ENCODE peak calls at places on chromosomes 11 and 22, in six cellular contexts. One of them, this sample, is unnamed.

GRCh38 chr22:26746311-26746710 is 88.9 kb downstream of the MIAT start:
- DNase-seq in SJSA1: no peak
- DNase-seq in ovary: no peak
- DNase-seq in CD4-positive, alpha-beta memory T cell: no peak
- DNase-seq in IMR-90: no peak
- DNase-seq in A549: no peak
- DNase-seq in this sample: no peak

GRCh38 chr11:128666397-128666796 is 27.5 kb upstream of the FLI1 start:
- DNase-seq in SJSA1: no peak
- DNase-seq in ovary: no peak
- DNase-seq in CD4-positive, alpha-beta memory T cell: no peak
- DNase-seq in IMR-90: no peak
- DNase-seq in A549: no peak
- DNase-seq in this sample: no peak

GRCh38 chr22:31676700-31677099 is 14.7 kb upstream of the PISD start:
- DNase-seq in SJSA1: peak; percentile 49
- DNase-seq in ovary: peak; percentile 95
- DNase-seq in CD4-positive, alpha-beta memory T cell: peak; percentile 91
- DNase-seq in IMR-90: peak; percentile 74
- DNase-seq in A549: peak; percentile 90
- DNase-seq in this sample: peak; percentile 84

GRCh38 chr11:9263840-9264380 is 1.2 kb downstream of the DENND5A start:
- DNase-seq in SJSA1: no peak
- DNase-seq in ovary: no peak
- DNase-seq in CD4-positive, alpha-beta memory T cell: peak; percentile 57
- DNase-seq in IMR-90: peak; percentile 30
- DNase-seq in A549: peak; percentile 22
- DNase-seq in this sample: no peak

GRCh38 chr11:113885897-113886296 is 10.5 kb upstream of the USP28 start:
- DNase-seq in SJSA1: no peak
- DNase-seq in ovary: no peak
- DNase-seq in CD4-positive, alpha-beta memory T cell: no peak
- DNase-seq in IMR-90: no peak
- DNase-seq in A549: no peak
- DNase-seq in this sample: no peak

GRCh38 chr11:100695911-100696310 is 8.8 kb downstream of the ARHGAP42 start:
- DNase-seq in SJSA1: no peak
- DNase-seq in ovary: no peak
- DNase-seq in CD4-positive, alpha-beta memory T cell: no peak
- DNase-seq in IMR-90: no peak
- DNase-seq in A549: no peak
- DNase-seq in this sample: no peak

GRCh38 chr11:46278387-46279173 is 1.1 kb downstream of the CREB3L1 start:
- DNase-seq in SJSA1: peak; percentile 81
- DNase-seq in ovary: peak; percentile 63
- DNase-seq in CD4-positive, alpha-beta memory T cell: peak; percentile 19
- DNase-seq in IMR-90: peak; percentile 59
- DNase-seq in A549: no peak
- DNase-seq in this sample: peak; percentile 17

GRCh38 chr22:46047841-46048595 is 71.1 kb upstream of the WNT7B start:
- DNase-seq in SJSA1: no peak
- DNase-seq in ovary: no peak
- DNase-seq in CD4-positive, alpha-beta memory T cell: no peak
- DNase-seq in IMR-90: no peak
- DNase-seq in A549: no peak
- DNase-seq in this sample: no peak

GRCh38 chr11:115623021-115623451 is 118.8 kb upstream of the CADM1 start:
- DNase-seq in SJSA1: peak; percentile 78
- DNase-seq in ovary: peak; percentile 59
- DNase-seq in CD4-positive, alpha-beta memory T cell: no peak
- DNase-seq in IMR-90: peak; percentile 100
- DNase-seq in A549: peak; percentile 23
- DNase-seq in this sample: no peak

GRCh38 chr11:6052374-6052773 is 21.8 kb upstream of the OR56A1 start:
- DNase-seq in SJSA1: no peak
- DNase-seq in ovary: no peak
- DNase-seq in CD4-positive, alpha-beta memory T cell: no peak
- DNase-seq in IMR-90: no peak
- DNase-seq in A549: no peak
- DNase-seq in this sample: no peak

GRCh38 chr11:130133716-130134115 is 25.9 kb upstream of the ST14 start:
- DNase-seq in SJSA1: no peak
- DNase-seq in ovary: no peak
- DNase-seq in CD4-positive, alpha-beta memory T cell: no peak
- DNase-seq in IMR-90: no peak
- DNase-seq in A549: no peak
- DNase-seq in this sample: no peak

GRCh38 chr11:33268945-33269567 is 11.9 kb downstream of the HIPK3 start:
- DNase-seq in SJSA1: no peak
- DNase-seq in ovary: no peak
- DNase-seq in CD4-positive, alpha-beta memory T cell: no peak
- DNase-seq in IMR-90: peak; percentile 29
- DNase-seq in A549: no peak
- DNase-seq in this sample: no peak

GRCh38 chr22:44337658-44338004 is 24.9 kb upstream of the SHISAL1 start:
- DNase-seq in SJSA1: peak; percentile 58
- DNase-seq in ovary: peak; percentile 86
- DNase-seq in CD4-positive, alpha-beta memory T cell: no peak
- DNase-seq in IMR-90: peak; percentile 75
- DNase-seq in A549: peak; percentile 33
- DNase-seq in this sample: no peak

GRCh38 chr22:49214976-49215375 is 612.7 kb downstream of the BRD1 start:
- DNase-seq in SJSA1: no peak
- DNase-seq in ovary: peak; percentile 3
- DNase-seq in CD4-positive, alpha-beta memory T cell: no peak
- DNase-seq in IMR-90: no peak
- DNase-seq in A549: no peak
- DNase-seq in this sample: no peak
- H3K9me3 ChIP-seq in SJSA1: peaks cover 34% of the 10 kb centered on the region
- H3K9me3 ChIP-seq in ovary: no peaks in the 10 kb centered on the region
- H3K9me3 ChIP-seq in CD4-positive, alpha-beta memory T cell: no peaks in the 10 kb centered on the region
- H3K9me3 ChIP-seq in IMR-90: peaks cover 53% of the 10 kb centered on the region
- H3K9me3 ChIP-seq in A549: peaks cover 19% of the 10 kb centered on the region
- H3K9me3 ChIP-seq in this sample: peaks cover 6% of the 10 kb centered on the region

DNA sequence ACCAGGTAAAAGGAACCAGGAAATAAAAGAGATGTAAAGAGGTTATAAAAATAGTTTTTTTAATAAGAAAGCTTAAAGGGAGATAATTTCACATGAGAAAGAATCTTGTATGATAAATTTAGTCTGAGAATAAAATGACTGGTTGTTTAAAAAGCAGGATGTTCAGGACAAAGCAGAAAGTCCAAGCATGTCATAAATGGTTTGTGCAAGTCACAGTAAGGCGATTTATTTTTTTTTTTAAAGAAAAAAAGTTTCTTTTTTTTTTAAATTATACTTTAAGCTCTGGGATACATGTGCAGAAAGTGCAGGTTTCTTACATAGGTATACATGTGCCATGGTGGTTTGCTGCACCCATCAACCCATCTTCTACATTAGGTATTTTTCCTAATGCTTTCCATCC is 30.8 kb downstream of the GLYATL2 start:
- DNase-seq in SJSA1: no peak
- DNase-seq in ovary: no peak
- DNase-seq in CD4-positive, alpha-beta memory T cell: no peak
- DNase-seq in IMR-90: no peak
- DNase-seq in A549: peak; percentile 7
- DNase-seq in this sample: no peak
- H3K9me3 ChIP-seq in SJSA1: peaks cover 5% of the 10 kb centered on the region
- H3K9me3 ChIP-seq in ovary: no peaks in the 10 kb centered on the region
- H3K9me3 ChIP-seq in CD4-positive, alpha-beta memory T cell: no peaks in the 10 kb centered on the region
- H3K9me3 ChIP-seq in IMR-90: peaks cover 2% of the 10 kb centered on the region
- H3K9me3 ChIP-seq in A549: peaks cover 8% of the 10 kb centered on the region
- H3K9me3 ChIP-seq in this sample: no peaks in the 10 kb centered on the region

GRCh38 chr11:132538642-132539041 is 993.7 kb downstream of the OPCML start:
- DNase-seq in SJSA1: no peak
- DNase-seq in ovary: no peak
- DNase-seq in CD4-positive, alpha-beta memory T cell: no peak
- DNase-seq in IMR-90: no peak
- DNase-seq in A549: no peak
- DNase-seq in this sample: no peak
- H3K9me3 ChIP-seq in SJSA1: no peaks in the 10 kb centered on the region
- H3K9me3 ChIP-seq in ovary: no peaks in the 10 kb centered on the region
- H3K9me3 ChIP-seq in CD4-positive, alpha-beta memory T cell: no peaks in the 10 kb centered on the region
- H3K9me3 ChIP-seq in IMR-90: no peaks in the 10 kb centered on the region
- H3K9me3 ChIP-seq in A549: no peaks in the 10 kb centered on the region
- H3K9me3 ChIP-seq in this sample: no peaks in the 10 kb centered on the region

GRCh38 chr11:54946429-54946828 is 239.8 kb downstream of the OR4A5 start:
- DNase-seq in SJSA1: no peak
- DNase-seq in ovary: no peak
- DNase-seq in CD4-positive, alpha-beta memory T cell: no peak
- DNase-seq in IMR-90: no peak
- DNase-seq in A549: no peak
- DNase-seq in this sample: no peak
- H3K9me3 ChIP-seq in SJSA1: peaks cover 4% of the 10 kb centered on the region
- H3K9me3 ChIP-seq in ovary: no peaks in the 10 kb centered on the region
- H3K9me3 ChIP-seq in CD4-positive, alpha-beta memory T cell: peaks cover 11% of the 10 kb centered on the region
- H3K9me3 ChIP-seq in IMR-90: peaks cover 2% of the 10 kb centered on the region
- H3K9me3 ChIP-seq in A549: peaks cover 10% of the 10 kb centered on the region
- H3K9me3 ChIP-seq in this sample: peaks cover 6% of the 10 kb centered on the region

GRCh38 chr22:47369431-47370015 is 607.1 kb downstream of the TBC1D22A start:
- DNase-seq in SJSA1: no peak
- DNase-seq in ovary: no peak
- DNase-seq in CD4-positive, alpha-beta memory T cell: no peak
- DNase-seq in IMR-90: no peak
- DNase-seq in A549: no peak
- DNase-seq in this sample: no peak
- H3K9me3 ChIP-seq in SJSA1: no peaks in the 10 kb centered on the region
- H3K9me3 ChIP-seq in ovary: no peaks in the 10 kb centered on the region
- H3K9me3 ChIP-seq in CD4-positive, alpha-beta memory T cell: no peaks in the 10 kb centered on the region
- H3K9me3 ChIP-seq in IMR-90: peaks cover 7% of the 10 kb centered on the region
- H3K9me3 ChIP-seq in A549: no peaks in the 10 kb centered on the region
- H3K9me3 ChIP-seq in this sample: no peaks in the 10 kb centered on the region

DNA sequence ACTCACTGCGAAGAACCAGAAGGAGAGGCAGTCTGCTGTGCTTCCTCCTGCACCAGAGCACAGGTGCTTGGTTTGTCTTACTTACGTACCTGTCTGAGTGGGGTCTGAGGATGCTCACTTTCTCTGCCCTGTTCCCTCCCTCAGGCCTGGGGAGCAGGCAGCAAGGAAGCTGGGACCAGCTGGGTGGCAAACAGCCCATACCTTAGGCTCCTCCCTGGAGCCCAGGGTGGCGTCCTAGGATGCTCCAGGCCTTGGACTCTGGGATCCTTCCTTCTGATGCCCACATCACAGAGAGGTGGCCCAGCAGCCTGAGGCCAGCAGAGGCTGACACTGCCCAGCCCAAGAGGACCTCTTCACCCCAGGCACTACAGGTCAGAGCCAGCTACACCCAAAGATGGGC is 593.2 kb downstream of the BRD1 start:
- DNase-seq in SJSA1: no peak
- DNase-seq in ovary: no peak
- DNase-seq in CD4-positive, alpha-beta memory T cell: no peak
- DNase-seq in IMR-90: no peak
- DNase-seq in A549: no peak
- DNase-seq in this sample: no peak
- H3K9me3 ChIP-seq in SJSA1: peaks cover 35% of the 10 kb centered on the region
- H3K9me3 ChIP-seq in ovary: no peaks in the 10 kb centered on the region
- H3K9me3 ChIP-seq in CD4-positive, alpha-beta memory T cell: no peaks in the 10 kb centered on the region
- H3K9me3 ChIP-seq in IMR-90: peaks cover 63% of the 10 kb centered on the region
- H3K9me3 ChIP-seq in A549: no peaks in the 10 kb centered on the region
- H3K9me3 ChIP-seq in this sample: no peaks in the 10 kb centered on the region

GRCh38 chr22:48104102-48104738 is 1341.8 kb downstream of the TBC1D22A start:
- DNase-seq in SJSA1: no peak
- DNase-seq in ovary: no peak
- DNase-seq in CD4-positive, alpha-beta memory T cell: no peak
- DNase-seq in IMR-90: no peak
- DNase-seq in A549: no peak
- DNase-seq in this sample: no peak

GRCh38 chr22:48106715-48107259 is 1344.3 kb downstream of the TBC1D22A start:
- DNase-seq in SJSA1: no peak
- DNase-seq in ovary: no peak
- DNase-seq in CD4-positive, alpha-beta memory T cell: no peak
- DNase-seq in IMR-90: no peak
- DNase-seq in A549: no peak
- DNase-seq in this sample: no peak

GRCh38 chr22:48104786-48105185 is 1342.3 kb downstream of the TBC1D22A start:
- DNase-seq in SJSA1: no peak
- DNase-seq in ovary: no peak
- DNase-seq in CD4-positive, alpha-beta memory T cell: no peak
- DNase-seq in IMR-90: no peak
- DNase-seq in A549: no peak
- DNase-seq in this sample: no peak

GRCh38 chr22:48106215-48106614 is 1343.8 kb downstream of the TBC1D22A start:
- DNase-seq in SJSA1: no peak
- DNase-seq in ovary: no peak
- DNase-seq in CD4-positive, alpha-beta memory T cell: no peak
- DNase-seq in IMR-90: no peak
- DNase-seq in A549: no peak
- DNase-seq in this sample: no peak

DNA sequence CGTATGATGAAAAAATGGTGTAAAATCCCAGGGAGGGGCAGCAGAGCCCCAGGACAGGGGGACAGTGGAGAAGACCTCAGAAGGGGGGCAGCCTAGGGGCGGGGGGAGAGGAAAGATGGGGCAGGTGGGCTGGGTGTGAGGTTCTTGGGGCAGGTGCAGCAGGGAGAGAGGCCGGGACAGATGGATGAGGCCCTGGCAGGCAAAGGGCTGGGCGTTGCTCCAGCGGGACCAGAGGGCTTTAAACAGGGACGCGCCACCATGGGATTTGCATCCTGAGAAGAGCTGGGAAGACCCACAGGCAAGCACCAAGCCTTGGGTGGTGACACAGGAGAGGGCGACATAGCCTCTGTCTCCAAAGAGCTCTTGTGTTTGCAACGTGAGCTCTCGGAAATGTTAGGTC is 1342.8 kb downstream of the TBC1D22A start:
- DNase-seq in SJSA1: no peak
- DNase-seq in ovary: no peak
- DNase-seq in CD4-positive, alpha-beta memory T cell: no peak
- DNase-seq in IMR-90: no peak
- DNase-seq in A549: no peak
- DNase-seq in this sample: no peak
- H3K9me3 ChIP-seq in SJSA1: peaks cover 3% of the 10 kb centered on the region
- H3K9me3 ChIP-seq in ovary: no peaks in the 10 kb centered on the region
- H3K9me3 ChIP-seq in CD4-positive, alpha-beta memory T cell: no peaks in the 10 kb centered on the region
- H3K9me3 ChIP-seq in IMR-90: peaks cover 45% of the 10 kb centered on the region
- H3K9me3 ChIP-seq in A549: peaks cover 10% of the 10 kb centered on the region
- H3K9me3 ChIP-seq in this sample: no peaks in the 10 kb centered on the region

DNA sequence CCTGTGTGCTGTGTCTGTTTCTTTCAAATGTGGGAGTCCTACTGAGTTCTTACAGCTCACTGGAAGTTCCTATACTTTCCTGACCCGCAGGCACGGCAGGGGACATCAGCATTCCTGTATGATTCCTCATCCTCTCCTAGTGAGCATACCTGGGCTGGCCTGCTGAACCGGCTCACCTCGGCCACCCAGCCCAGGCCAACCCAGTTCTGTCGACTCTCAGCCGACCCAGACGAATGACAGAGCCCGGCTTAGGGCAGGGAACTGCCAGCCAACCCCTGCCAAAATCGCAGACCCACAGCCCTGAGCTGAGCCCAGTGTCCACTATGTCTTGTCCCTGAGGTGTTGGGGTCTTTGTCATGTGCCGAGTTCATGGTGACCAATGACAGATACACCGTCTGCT is 339.7 kb downstream of the BRD1 start:
- DNase-seq in SJSA1: no peak
- DNase-seq in ovary: no peak
- DNase-seq in CD4-positive, alpha-beta memory T cell: no peak
- DNase-seq in IMR-90: no peak
- DNase-seq in A549: no peak
- DNase-seq in this sample: no peak
- H3K9me3 ChIP-seq in SJSA1: peaks cover 4% of the 10 kb centered on the region
- H3K9me3 ChIP-seq in ovary: no peaks in the 10 kb centered on the region
- H3K9me3 ChIP-seq in CD4-positive, alpha-beta memory T cell: no peaks in the 10 kb centered on the region
- H3K9me3 ChIP-seq in IMR-90: peaks cover 52% of the 10 kb centered on the region
- H3K9me3 ChIP-seq in A549: no peaks in the 10 kb centered on the region
- H3K9me3 ChIP-seq in this sample: no peaks in the 10 kb centered on the region

GRCh38 chr11:74870485-74870884 is 78.4 kb downstream of the XRRA1 start:
- DNase-seq in SJSA1: no peak
- DNase-seq in ovary: no peak
- DNase-seq in CD4-positive, alpha-beta memory T cell: no peak
- DNase-seq in IMR-90: peak; percentile 66
- DNase-seq in A549: peak; percentile 74
- DNase-seq in this sample: no peak
- H3K9me3 ChIP-seq in SJSA1: peaks cover 5% of the 10 kb centered on the region
- H3K9me3 ChIP-seq in ovary: peaks cover 6% of the 10 kb centered on the region
- H3K9me3 ChIP-seq in CD4-positive, alpha-beta memory T cell: peaks cover 48% of the 10 kb centered on the region
- H3K9me3 ChIP-seq in IMR-90: peaks cover 43% of the 10 kb centered on the region
- H3K9me3 ChIP-seq in A549: peaks cover 31% of the 10 kb centered on the region
- H3K9me3 ChIP-seq in this sample: peaks cover 24% of the 10 kb centered on the region

This sample was measured in T-helper 17 cell.